ENCODE peak calls at places on chromosomes 12 and 14, in four cellular contexts. One of them, this sample, is unnamed. For H3K36me3 and H3K27me3, the result is how much of the 10 kb centered on the place peaks cover.

GRCh38 chr12:95634622-95635621 is 83.6 kb upstream of the USP44 start:
- DNase-seq in pancreas: no peak
- DNase-seq in lower lobe of right lung: no peak
- DNase-seq in GM23248: no peak
- DNase-seq in this sample: no peak

GRCh38 chr12:70190252-70191010 is 52.8 kb upstream of the CNOT2 start:
- DNase-seq in pancreas: no peak
- DNase-seq in lower lobe of right lung: no peak
- DNase-seq in GM23248: peak
- DNase-seq in this sample: no peak

GRCh38 chr14:56290195-56290594 is 172.0 kb downstream of the PELI2 start:
- DNase-seq in pancreas: no peak
- DNase-seq in lower lobe of right lung: no peak
- DNase-seq in GM23248: no peak
- DNase-seq in this sample: no peak

GRCh38 chr14:103311171-103311997 is 22.7 kb upstream of the EIF5 start:
- DNase-seq in pancreas: peak
- DNase-seq in lower lobe of right lung: no peak
- DNase-seq in GM23248: no peak
- DNase-seq in this sample: peak

GRCh38 chr14:85533821-85534271 is 3.9 kb downstream of the FLRT2 start:
- DNase-seq in pancreas: no peak
- DNase-seq in lower lobe of right lung: peak
- DNase-seq in GM23248: peak
- DNase-seq in this sample: peak

GRCh38 chr14:42715316-42715715 is 1108.6 kb downstream of the LRFN5 start:
- DNase-seq in pancreas: no peak
- DNase-seq in lower lobe of right lung: no peak
- DNase-seq in GM23248: peak
- DNase-seq in this sample: no peak

GRCh38 chr12:86838709-86839108 is 582.5 kb upstream of the MGAT4C start:
- DNase-seq in pancreas: no peak
- DNase-seq in lower lobe of right lung: no peak
- DNase-seq in GM23248: no peak
- DNase-seq in this sample: peak

GRCh38 chr12:122368361-122369073 is 54.0 kb downstream of the CLIP1 start:
- DNase-seq in pancreas: no peak
- DNase-seq in lower lobe of right lung: no peak
- DNase-seq in GM23248: peak
- DNase-seq in this sample: no peak

GRCh38 chr14:104731249-104731924 is 7.4 kb downstream of the ADSS1 start:
- DNase-seq in pancreas: no peak
- DNase-seq in lower lobe of right lung: no peak
- DNase-seq in GM23248: peak
- DNase-seq in this sample: peak

GRCh38 chr12:113407931-113408585 is 4.4 kb upstream of the SDS start:
- DNase-seq in pancreas: no peak
- DNase-seq in lower lobe of right lung: peak
- DNase-seq in GM23248: peak
- DNase-seq in this sample: no peak

GRCh38 chr14:22537436-22538310 is 51.4 kb downstream of the DAD1 start:
- DNase-seq in pancreas: no peak
- DNase-seq in lower lobe of right lung: no peak
- DNase-seq in GM23248: no peak
- DNase-seq in this sample: no peak

GRCh38 chr14:61528591-61529021 is 166.7 kb upstream of the HIF1A start:
- DNase-seq in pancreas: no peak
- DNase-seq in lower lobe of right lung: no peak
- DNase-seq in GM23248: peak
- DNase-seq in this sample: no peak

GRCh38 chr14:105021656-105022275 is 883 bp upstream of the CDCA4 start:
- DNase-seq in pancreas: no peak
- DNase-seq in lower lobe of right lung: peak
- DNase-seq in GM23248: peak
- DNase-seq in this sample: peak

GRCh38 chr14:90500665-90501370 is 104.0 kb downstream of the CALM1 start:
- DNase-seq in pancreas: peak
- DNase-seq in lower lobe of right lung: no peak
- DNase-seq in GM23248: no peak
- DNase-seq in this sample: peak

GRCh38 chr12:76226397-76226796 is 121.8 kb downstream of the BBS10 start:
- DNase-seq in pancreas: no peak
- DNase-seq in lower lobe of right lung: no peak
- DNase-seq in GM23248: peak
- DNase-seq in this sample: no peak

GRCh38 chr12:94640134-94640928 is 10.0 kb downstream of the TMCC3 start:
- DNase-seq in pancreas: no peak
- DNase-seq in lower lobe of right lung: no peak
- DNase-seq in GM23248: peak
- DNase-seq in this sample: no peak

GRCh38 chr12:112107728-112108447 is 695 bp downstream of the NAA25 start:
- DNase-seq in pancreas: no peak
- DNase-seq in lower lobe of right lung: peak
- DNase-seq in GM23248: peak
- DNase-seq in this sample: peak

GRCh38 chr12:5916785-5917290 is 28.2 kb downstream of the ANO2 start:
- DNase-seq in pancreas: no peak
- DNase-seq in lower lobe of right lung: no peak
- DNase-seq in GM23248: no peak
- DNase-seq in this sample: no peak

GRCh38 chr12:55932546-55932919 is 1.6 kb downstream of the DGKA start:
- DNase-seq in pancreas: no peak
- DNase-seq in lower lobe of right lung: no peak
- DNase-seq in GM23248: peak
- DNase-seq in this sample: no peak

GRCh38 chr12:71014180-71014785 is 93.7 kb upstream of the PTPRR start:
- DNase-seq in pancreas: no peak
- DNase-seq in lower lobe of right lung: no peak
- DNase-seq in GM23248: peak
- DNase-seq in this sample: no peak

GRCh38 chr12:81077329-81077685 is 572 bp upstream of the ACSS3 start:
- DNase-seq in pancreas: no peak
- DNase-seq in lower lobe of right lung: no peak
- DNase-seq in GM23248: no peak
- DNase-seq in this sample: peak

GRCh38 chr14:76546426-76547221 is 170.7 kb downstream of the ESRRB start:
- DNase-seq in pancreas: no peak
- DNase-seq in lower lobe of right lung: no peak
- DNase-seq in GM23248: peak
- DNase-seq in this sample: peak

GRCh38 chr14:54627718-54628345 is 60.9 kb downstream of the SAMD4A start:
- DNase-seq in pancreas: no peak
- DNase-seq in lower lobe of right lung: no peak
- DNase-seq in GM23248: peak
- DNase-seq in this sample: peak

GRCh38 chr12:50625029-50625875 is 120.5 kb downstream of the DIP2B start:
- DNase-seq in pancreas: no peak
- DNase-seq in lower lobe of right lung: no peak
- DNase-seq in GM23248: no peak
- DNase-seq in this sample: no peak

GRCh38 chr12:133190176-133190575 is 8.9 kb downstream of the ZNF268 start:
- DNase-seq in pancreas: no peak
- DNase-seq in lower lobe of right lung: no peak
- DNase-seq in GM23248: no peak
- DNase-seq in this sample: no peak
- H3K4me3 ChIP-seq in pancreas: no peak
- H3K4me3 ChIP-seq in lower lobe of right lung: no peak
- H3K4me3 ChIP-seq in GM23248: no peak
- H3K4me3 ChIP-seq in this sample: no peak

DNA sequence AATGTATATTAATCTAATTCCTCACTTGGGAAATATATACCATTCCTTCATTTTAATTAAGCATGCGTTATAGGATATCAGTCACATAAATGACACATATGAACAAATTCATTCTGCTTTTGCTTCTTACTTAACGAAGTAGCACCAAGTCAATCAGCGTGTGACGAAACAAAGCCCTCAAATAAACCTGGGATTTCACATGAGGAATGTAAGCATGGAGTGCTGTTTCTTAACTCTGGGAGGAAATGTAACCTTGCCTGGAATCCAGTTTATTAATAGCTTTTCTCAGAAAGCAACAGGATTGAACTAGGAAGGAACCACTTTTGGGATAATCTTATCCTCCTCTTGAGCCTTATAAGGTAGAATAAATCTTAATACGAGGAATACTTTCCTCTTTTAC is 72.0 kb downstream of the NIN start:
- DNase-seq in pancreas: no peak
- DNase-seq in lower lobe of right lung: no peak
- DNase-seq in GM23248: no peak
- DNase-seq in this sample: no peak
- H3K36me3 ChIP-seq in pancreas: under half
- H3K36me3 ChIP-seq in lower lobe of right lung: half or more
- H3K36me3 ChIP-seq in GM23248: under half
- H3K36me3 ChIP-seq in this sample: under half

DNA sequence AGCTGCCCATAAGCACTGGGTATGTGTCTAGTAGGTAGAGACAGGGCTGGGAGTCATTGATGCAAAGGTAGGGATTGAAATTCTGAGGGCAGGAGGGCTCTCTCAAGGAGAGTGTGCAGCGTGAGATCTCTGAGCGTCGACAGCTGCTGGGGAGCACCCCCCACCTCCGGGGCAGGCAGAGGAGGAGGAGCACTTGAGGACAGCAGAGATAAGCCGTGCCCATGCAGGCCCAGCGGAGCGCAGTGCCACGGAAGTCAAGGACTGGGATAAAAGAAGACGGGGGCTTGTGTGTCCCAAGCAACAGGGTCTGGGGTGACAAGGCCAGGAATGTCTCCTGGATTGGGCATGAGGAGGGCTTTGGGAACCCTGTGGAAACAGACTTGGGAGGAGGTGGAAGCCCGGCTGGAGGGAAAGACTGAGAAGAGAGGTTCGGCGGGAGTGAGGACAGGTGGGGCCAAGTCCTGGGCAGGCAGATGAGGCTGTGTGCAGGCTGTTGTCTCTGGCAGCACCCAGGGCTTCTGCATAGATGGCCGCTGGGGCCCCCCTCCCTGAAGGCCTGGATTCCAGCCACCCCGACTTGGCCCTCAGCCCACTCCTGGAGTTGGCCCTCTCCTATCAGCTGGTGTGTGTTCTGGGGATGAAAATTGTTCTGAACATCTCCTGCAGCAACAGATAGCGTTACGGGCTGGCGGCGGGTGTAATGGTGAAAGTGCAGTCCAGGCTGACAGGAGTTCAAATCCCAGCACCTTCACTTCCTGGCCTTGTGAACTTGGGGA is 1.9 kb downstream of the CACNA2D4 start:
- DNase-seq in pancreas: no peak
- DNase-seq in lower lobe of right lung: peak
- DNase-seq in GM23248: no peak
- DNase-seq in this sample: peak
- H3K27me3 ChIP-seq in pancreas: under half
- H3K27me3 ChIP-seq in lower lobe of right lung: under half
- H3K27me3 ChIP-seq in GM23248: under half
- H3K27me3 ChIP-seq in this sample: under half

GRCh38 chr12:20369164-20370000 is 1.0 kb downstream of the PDE3A start:
- DNase-seq in pancreas: peak
- DNase-seq in lower lobe of right lung: peak
- DNase-seq in GM23248: peak
- DNase-seq in this sample: peak
- H3K4me3 ChIP-seq in pancreas: peak
- H3K4me3 ChIP-seq in lower lobe of right lung: peak
- H3K4me3 ChIP-seq in GM23248: peak
- H3K4me3 ChIP-seq in this sample: peak

GRCh38 chr14:93953263-93953662 is 23.1 kb downstream of the ASB2 start:
- DNase-seq in pancreas: no peak
- DNase-seq in lower lobe of right lung: no peak
- DNase-seq in GM23248: no peak
- DNase-seq in this sample: peak

GRCh38 chr14:93951798-93952540 is 24.4 kb downstream of the ASB2 start:
- DNase-seq in pancreas: no peak
- DNase-seq in lower lobe of right lung: peak
- DNase-seq in GM23248: peak
- DNase-seq in this sample: no peak

GRCh38 chr14:93952829-93953228 is 23.5 kb downstream of the ASB2 start:
- DNase-seq in pancreas: no peak
- DNase-seq in lower lobe of right lung: no peak
- DNase-seq in GM23248: no peak
- DNase-seq in this sample: peak

GRCh38 chr14:93949511-93950075 is 22.4 kb downstream of the FAM181A start:
- DNase-seq in pancreas: no peak
- DNase-seq in lower lobe of right lung: peak
- DNase-seq in GM23248: no peak
- DNase-seq in this sample: no peak

GRCh38 chr14:93950948-93951668 is 24.0 kb downstream of the FAM181A start:
- DNase-seq in pancreas: no peak
- DNase-seq in lower lobe of right lung: no peak
- DNase-seq in GM23248: peak
- DNase-seq in this sample: no peak
- H3K36me3 ChIP-seq in pancreas: under half
- H3K36me3 ChIP-seq in lower lobe of right lung: under half
- H3K36me3 ChIP-seq in GM23248: under half
- H3K36me3 ChIP-seq in this sample: under half

GRCh38 chr14:92514844-92515509 is 1.4 kb downstream of the RIN3 start:
- DNase-seq in pancreas: no peak
- DNase-seq in lower lobe of right lung: peak
- DNase-seq in GM23248: peak
- DNase-seq in this sample: no peak
- H3K27me3 ChIP-seq in pancreas: under half
- H3K27me3 ChIP-seq in lower lobe of right lung: under half
- H3K27me3 ChIP-seq in GM23248: under half
- H3K27me3 ChIP-seq in this sample: under half

GRCh38 chr12:54299515-54300266 is 1.1 kb downstream of the NFE2 start:
- DNase-seq in pancreas: no peak
- DNase-seq in lower lobe of right lung: no peak
- DNase-seq in GM23248: peak
- DNase-seq in this sample: no peak

GRCh38 chr12:54300732-54301427 is at the start of gene NFE2:
- DNase-seq in pancreas: peak
- DNase-seq in lower lobe of right lung: peak
- DNase-seq in GM23248: peak
- DNase-seq in this sample: peak

GRCh38 chr12:54301428-54302045 is 722 bp upstream of the NFE2 start:
- DNase-seq in pancreas: no peak
- DNase-seq in lower lobe of right lung: no peak
- DNase-seq in GM23248: no peak
- DNase-seq in this sample: peak

GRCh38 chr12:54298904-54299303 is 1.9 kb downstream of the NFE2 start:
- DNase-seq in pancreas: no peak
- DNase-seq in lower lobe of right lung: no peak
- DNase-seq in GM23248: no peak
- DNase-seq in this sample: no peak

GRCh38 chr12:54300267-54300731 is 516 bp downstream of the NFE2 start:
- DNase-seq in pancreas: no peak
- DNase-seq in lower lobe of right lung: no peak
- DNase-seq in GM23248: no peak
- DNase-seq in this sample: no peak
- H3K4me3 ChIP-seq in pancreas: no peak
- H3K4me3 ChIP-seq in lower lobe of right lung: peak
- H3K4me3 ChIP-seq in GM23248: peak
- H3K4me3 ChIP-seq in this sample: peak

GRCh38 chr12:125276567-125276966 is 211.3 kb downstream of the AACS start:
- DNase-seq in pancreas: no peak
- DNase-seq in lower lobe of right lung: no peak
- DNase-seq in GM23248: no peak
- DNase-seq in this sample: no peak

GRCh38 chr12:125272252-125272980 is 207.2 kb downstream of the AACS start:
- DNase-seq in pancreas: no peak
- DNase-seq in lower lobe of right lung: no peak
- DNase-seq in GM23248: peak
- DNase-seq in this sample: no peak

GRCh38 chr12:125267114-125267513 is 201.9 kb downstream of the AACS start:
- DNase-seq in pancreas: no peak
- DNase-seq in lower lobe of right lung: no peak
- DNase-seq in GM23248: no peak
- DNase-seq in this sample: no peak

GRCh38 chr12:125271850-125272249 is 206.6 kb downstream of the AACS start:
- DNase-seq in pancreas: no peak
- DNase-seq in lower lobe of right lung: no peak
- DNase-seq in GM23248: no peak
- DNase-seq in this sample: no peak
- H3K36me3 ChIP-seq in pancreas: under half
- H3K36me3 ChIP-seq in lower lobe of right lung: under half
- H3K36me3 ChIP-seq in GM23248: under half
- H3K36me3 ChIP-seq in this sample: under half

This sample was measured in H7.